ENCODE peak calls at places on chromosome 5, in eight cellular contexts. C, V, S, K, N, U, O and B are unnamed samples.

GRCh38 chr5:145101246-145101645 is 733.9 kb downstream of the PRELID2 start:
- DNase-seq in N (no peak), S (no peak), C (no peak), K (peak), O (no peak), U (no peak), V (peak), B (no peak)

GRCh38 chr5:130795037-130795436 is 370.0 kb downstream of the HINT1 start:
- DNase-seq in U (no peak), C (no peak), V (no peak), S (no peak), N (no peak), K (peak), O (no peak), B (no peak)

GRCh38 chr5:114327987-114328386 is 33.9 kb upstream of the KCNN2 start:
- DNase-seq in V (no peak), O (no peak), U (no peak), N (no peak), K (no peak), C (no peak), S (no peak), B (no peak)

GRCh38 chr5:138466058-138466899 is 1.0 kb downstream of the EGR1 start:
- DNase-seq in S (no peak), U (no peak), N (no peak), K (no peak), O (no peak), C (no peak), V (no peak), B (no peak)

GRCh38 chr5:179768326-179769085 is 25.3 kb upstream of the LTC4S start:
- DNase-seq in N (no peak), O (peak), V (no peak), C (peak), U (no peak), K (no peak), S (no peak), B (peak)

GRCh38 chr5:57692582-57693487 is 210.2 kb upstream of the ACTBL2 start:
- DNase-seq in N (peak), V (no peak), U (no peak), C (peak), S (no peak), K (peak), O (peak), B (peak)

GRCh38 chr5:113922343-113922742 is 408.8 kb downstream of the YTHDC2 start:
- DNase-seq in V (no peak), N (no peak), C (no peak), S (no peak), O (no peak), K (no peak), U (no peak), B (no peak)

GRCh38 chr5:167294861-167295685 is 996.4 kb upstream of the WWC1 start:
- DNase-seq in C (no peak), K (peak), O (no peak), V (no peak), S (no peak), N (no peak), U (no peak), B (no peak)

GRCh38 chr5:2038337-2039179 is 155.8 kb upstream of the IRX4 start:
- DNase-seq in N (peak), C (peak), K (peak), S (peak), U (peak), O (peak), V (peak), B (peak)

GRCh38 chr5:172723508-172723907 is 47.5 kb downstream of the DUSP1 start:
- DNase-seq in O (no peak), S (no peak), N (no peak), U (no peak), C (no peak), K (no peak), V (no peak), B (no peak)

GRCh38 chr5:145991044-145991575 is 54.7 kb downstream of the SH3RF2 start:
- DNase-seq in N (no peak), O (no peak), C (no peak), K (no peak), U (no peak), S (no peak), V (no peak), B (no peak)

GRCh38 chr5:115962565-115963402 is 509 bp downstream of the LVRN start:
- DNase-seq in O (peak), K (no peak), V (peak), N (no peak), C (peak), S (no peak), U (no peak), B (peak)

GRCh38 chr5:114120166-114120565 is 241.7 kb upstream of the KCNN2 start:
- DNase-seq in S (no peak), N (no peak), V (no peak), U (no peak), O (no peak), K (no peak), C (no peak), B (no peak)